ENCODE peak calls at places on chromosomes 16 and 17, in four cellular contexts. S is endothelial cell, L is A549, Z is A673. K is an unnamed sample.

GRCh38 chr17:72385482-72385881 is 264.7 kb downstream of the SOX9 start:
- DNase-seq in S (no peak), L (no peak), Z (no peak), K (no peak)

GRCh38 chr17:42361781-42362186 is 26.5 kb downstream of the STAT3 start:
- DNase-seq in S (no peak), L (no peak), Z (no peak), K (no peak)

GRCh38 chr17:30220414-30220813 is 15.1 kb downstream of the SLC6A4 start:
- DNase-seq in S (no peak), L (no peak), Z (no peak), K (no peak)

GRCh38 chr16:4218202-4218601 is 23.7 kb downstream of the SRL start:
- DNase-seq in S (no peak), L (no peak), Z (no peak), K (no peak)

GRCh38 chr16:11208916-11209665 is 46.9 kb downstream of the SOCS1 start:
- DNase-seq in S (no peak), L (no peak), Z (no peak), K (no peak)

GRCh38 chr17:46180895-46181279 is 12.3 kb downstream of the KANSL1 start:
- DNase-seq in S (no peak), L (no peak), Z (no peak), K (no peak)

GRCh38 chr16:89573826-89574680 is 1.5 kb upstream of the CPNE7 start:
- DNase-seq in S (no peak), L (no peak), Z (no peak), K (no peak)

GRCh38 chr17:4073983-4074830 is 68.6 kb downstream of the ZZEF1 start:
- DNase-seq in S (no peak), L (no peak), Z (no peak), K (no peak)

GRCh38 chr17:9905902-9906301 is 831 bp upstream of the RCVRN start:
- DNase-seq in S (peak), L (peak), Z (peak), K (peak)

GRCh38 chr16:27240948-27241531 is 27.5 kb downstream of the NSMCE1 start:
- DNase-seq in S (no peak), L (no peak), Z (no peak), K (no peak)

GRCh38 chr17:47982645-47983440 is 11.9 kb downstream of the CDK5RAP3 start:
- DNase-seq in S (no peak), L (no peak), Z (no peak), K (no peak)

GRCh38 chr17:29569245-29569950 is 897 bp downstream of the TP53I13 start:
- DNase-seq in S (no peak), L (no peak), Z (no peak), K (peak)

GRCh38 chr17:79622201-79622601 is 11.3 kb upstream of the RBFOX3 start:
- DNase-seq in S (no peak), L (no peak), Z (no peak), K (peak)

GRCh38 chr17:77161953-77162352 is 21.2 kb downstream of the SEC14L1 start:
- DNase-seq in S (no peak), L (no peak), Z (no peak), K (no peak)

GRCh38 chr16:27847030-27847550 is 216.4 kb downstream of the GSG1L start:
- DNase-seq in S (no peak), L (no peak), Z (no peak), K (peak)

GRCh38 chr17:4604111-4604644 is 19.8 kb downstream of the SMTNL2 start:
- DNase-seq in S (no peak), L (no peak), Z (peak), K (no peak)

GRCh38 chr16:72811867-72812266 is 236.1 kb downstream of the ZFHX3 start:
- DNase-seq in S (no peak), L (no peak), Z (no peak), K (no peak)

GRCh38 chr17:39462644-39463375 is 1.5 kb downstream of the CDK12 start:
- DNase-seq in S (peak), L (no peak), Z (no peak), K (peak)

GRCh38 chr16:67389911-67390815 is 3.1 kb downstream of the TPPP3 start:
- DNase-seq in S (no peak), L (no peak), Z (no peak), K (no peak)

GRCh38 chr17:1323336-1323735 is 43.9 kb downstream of the TRARG1 start:
- DNase-seq in S (no peak), L (no peak), Z (no peak), K (no peak)

GRCh38 chr16:28863929-28864886 is 565 bp downstream of the SH2B1 start:
- DNase-seq in S (peak), L (no peak), Z (no peak), K (no peak)

GRCh38 chr16:11679941-11680911 is 12.0 kb downstream of the SNN start:
- DNase-seq in S (no peak), L (no peak), Z (no peak), K (no peak)

GRCh38 chr17:82237746-82238561 is 9.1 kb downstream of the SLC16A3 start:
- DNase-seq in S (peak), L (no peak), Z (peak), K (no peak)

GRCh38 chr16:84607694-84608093 is 10.2 kb downstream of the COTL1 start:
- DNase-seq in S (no peak), L (no peak), Z (no peak), K (no peak)

GRCh38 chr17:77735341-77736206 is 222.9 kb upstream of the TNRC6C start:
- DNase-seq in S (no peak), L (no peak), Z (peak), K (peak)

GRCh38 chr17:32907583-32907982 is 20.4 kb upstream of the TMEM98 start:
- DNase-seq in S (no peak), L (no peak), Z (no peak), K (no peak)

GRCh38 chr16:3007059-3007956 is 5.4 kb upstream of the CLDN9 start:
- DNase-seq in S (no peak), L (no peak), Z (no peak), K (no peak)

GRCh38 chr16:28935333-28935732 is 3.6 kb downstream of the CD19 start:
- DNase-seq in S (no peak), L (no peak), Z (no peak), K (no peak)

GRCh38 chr17:78144146-78144719 is 2.0 kb upstream of the C17orf99 start:
- DNase-seq in S (no peak), L (no peak), Z (peak), K (peak)

GRCh38 chr16:17417740-17418139 is 53.0 kb downstream of the XYLT1 start:
- DNase-seq in S (no peak), L (no peak), Z (no peak), K (no peak)

GRCh38 chr16:83624436-83625120 is 183.2 kb upstream of the HSBP1 start:
- DNase-seq in S (no peak), L (no peak), Z (no peak), K (no peak)

GRCh38 chr16:54750249-54750648 is 180.4 kb upstream of the IRX5 start:
- DNase-seq in S (no peak), L (no peak), Z (no peak), K (no peak)

K was measured in ecto neural progenitor cell.